ENCODE peak calls at places on chromosome 6, in ten cellular contexts. N is HCT116; Z is CD8-positive, alpha-beta T cell; C is transverse colon; X is aorta; Y is tibial artery; V is psoas muscle; T is hepatocyte; Q is endodermal cell; P is pancreas. O is an unnamed sample.

GRCh38 chr6:14324042-14324441 is 206.5 kb downstream of the CD83 start:
- DNase-seq in N (no peak), Z (no peak), C (no peak), X (no peak), Y (no peak), V (no peak), T (no peak), Q (no peak), P (no peak), O (no peak)

GRCh38 chr6:9131616-9132015 is 696.3 kb upstream of the SLC35B3 start:
- DNase-seq in N (no peak), Z (no peak), C (peak; percentile 25), X (no peak), Y (no peak), V (no peak), T (peak; percentile 49), Q (no peak), P (peak; percentile 40), O (no peak)

GRCh38 chr6:143055213-143055612 is 5.5 kb upstream of the AIG1 start:
- DNase-seq in N (no peak), Z (no peak), C (no peak), X (no peak), Y (no peak), V (no peak), T (no peak), Q (no peak), P (no peak), O (no peak)

GRCh38 chr6:80610821-80611220 is 504.4 kb downstream of the BCKDHB start:
- DNase-seq in N (no peak), Z (no peak), C (no peak), X (no peak), Y (no peak), V (no peak), T (no peak), Q (no peak), P (no peak), O (no peak)

GRCh38 chr6:4344317-4344899 is 209.0 kb upstream of the ECI2 start:
- DNase-seq in N (no peak), Z (no peak), C (no peak), X (no peak), Y (no peak), V (no peak), T (no peak), Q (no peak), P (no peak), O (peak; percentile 47)

GRCh38 chr6:41488392-41489129 is 57.6 kb upstream of the FOXP4 start:
- DNase-seq in N (no peak), Z (no peak), C (peak; percentile 9), X (no peak), Y (no peak), V (no peak), T (peak; percentile 82), Q (peak; percentile 92), P (no peak), O (no peak)

GRCh38 chr6:582370-582769 is 74.5 kb downstream of the HUS1B start:
- DNase-seq in N (no peak), Z (no peak), C (no peak), X (no peak), Y (no peak), V (no peak), T (peak; percentile 18), Q (peak; percentile 89), P (no peak), O (no peak)

GRCh38 chr6:29647927-29648642 is 8.8 kb upstream of the MOG start:
- DNase-seq in N (peak; percentile 48), Z (no peak), C (no peak), X (no peak), Y (no peak), V (no peak), T (peak; percentile 50), Q (no peak), P (no peak), O (no peak)

GRCh38 chr6:119540417-119540816 is 190.9 kb upstream of the MAN1A1 start:
- DNase-seq in N (no peak), Z (no peak), C (no peak), X (peak; percentile 65), Y (no peak), V (no peak), T (no peak), Q (no peak), P (peak; percentile 47), O (peak; percentile 69)

GRCh38 chr6:126657556-126658129 is 317.7 kb downstream of the CENPW start:
- DNase-seq in N (peak; percentile 39), Z (no peak), C (peak; percentile 11), X (no peak), Y (no peak), V (no peak), T (peak; percentile 39), Q (peak; percentile 49), P (no peak), O (no peak)

GRCh38 chr6:169141706-169142705 is 111.6 kb downstream of the THBS2 start:
- DNase-seq in N (no peak), Z (peak; percentile 7), C (peak; percentile 24), X (no peak), Y (peak; percentile 68), V (peak; percentile 77), T (no peak), Q (no peak), P (no peak), O (no peak)

GRCh38 chr6:128491643-128492206 is 28.7 kb downstream of the PTPRK start:
- DNase-seq in N (no peak), Z (no peak), C (no peak), X (no peak), Y (no peak), V (no peak), T (no peak), Q (no peak), P (no peak), O (no peak)

GRCh38 chr6:143183735-143184134 is 123.0 kb downstream of the AIG1 start:
- DNase-seq in N (no peak), Z (no peak), C (no peak), X (no peak), Y (no peak), V (no peak), T (no peak), Q (no peak), P (no peak), O (no peak)

GRCh38 chr6:53486679-53487078 is 58.2 kb downstream of the GCLC start:
- DNase-seq in N (no peak), Z (no peak), C (no peak), X (no peak), Y (no peak), V (no peak), T (no peak), Q (no peak), P (no peak), O (no peak)

GRCh38 chr6:151196571-151196970 is 43.2 kb upstream of the AKAP12 start:
- DNase-seq in N (no peak), Z (no peak), C (peak; percentile 39), X (no peak), Y (peak; percentile 75), V (peak; percentile 36), T (no peak), Q (peak; percentile 13), P (no peak), O (no peak)

DNA sequence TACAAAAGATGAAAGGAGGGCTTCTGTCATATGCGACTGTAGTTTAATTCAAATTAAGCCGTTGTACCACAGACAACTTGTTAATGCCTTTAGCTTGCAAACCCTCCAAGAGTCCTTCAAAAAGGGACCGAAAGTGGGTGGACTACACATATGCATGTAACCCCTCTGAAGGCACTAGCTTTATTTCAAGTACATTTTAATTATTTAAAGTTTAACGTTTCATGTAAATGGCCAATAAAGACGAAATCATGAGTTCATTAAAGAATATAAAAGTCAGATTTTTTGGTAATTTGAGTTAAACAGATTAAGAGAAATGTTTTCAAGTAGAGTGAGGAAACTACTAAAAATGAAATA is 12.8 kb downstream of the PRDM13 start:
- DNase-seq in N (no peak), Z (no peak), C (no peak), X (no peak), Y (no peak), V (no peak), T (no peak), Q (no peak), P (no peak), O (no peak)
- H3K27me3 ChIP-seq in N (peaks cover 15% of the 10 kb centered on the region), Z (peaks cover 42% of the 10 kb centered on the region), C (peaks cover 98% of the 10 kb centered on the region), X (no peaks in the 10 kb centered on the region), Y (peaks cover 79% of the 10 kb centered on the region), V (peaks cover 23% of the 10 kb centered on the region), T (peaks cover 95% of the 10 kb centered on the region), Q (peaks cover 94% of the 10 kb centered on the region), P (peaks cover 37% of the 10 kb centered on the region), O (peaks cover 99% of the 10 kb centered on the region)

GRCh38 chr6:45366534-45366933 is 11.2 kb downstream of the SUPT3H start:
- DNase-seq in N (no peak), Z (no peak), C (no peak), X (no peak), Y (no peak), V (no peak), T (no peak), Q (no peak), P (no peak), O (no peak)

GRCh38 chr6:45367999-45368398 is 9.7 kb downstream of the SUPT3H start:
- DNase-seq in N (no peak), Z (no peak), C (no peak), X (no peak), Y (no peak), V (no peak), T (no peak), Q (no peak), P (no peak), O (no peak)

GRCh38 chr6:45364466-45364865 is 13.3 kb downstream of the SUPT3H start:
- DNase-seq in N (no peak), Z (no peak), C (no peak), X (no peak), Y (no peak), V (no peak), T (no peak), Q (no peak), P (no peak), O (no peak)

GRCh38 chr6:45371924-45372582 is 5.7 kb downstream of the SUPT3H start:
- DNase-seq in N (no peak), Z (no peak), C (no peak), X (no peak), Y (no peak), V (no peak), T (no peak), Q (no peak), P (no peak), O (no peak)

GRCh38 chr6:45369870-45370269 is 7.9 kb downstream of the SUPT3H start:
- DNase-seq in N (no peak), Z (no peak), C (no peak), X (no peak), Y (no peak), V (no peak), T (no peak), Q (no peak), P (no peak), O (no peak)
- H3K27ac ChIP-seq in N (no peak overlapping the region), Z (no peak overlapping the region), C (no peak overlapping the region), X (no peak overlapping the region), Y (no peak overlapping the region), V (no peak overlapping the region), T (no peak overlapping the region), Q (no peak overlapping the region), P (no peak overlapping the region), O (no peak overlapping the region)

GRCh38 chr6:18601515-18602035 is 214.4 kb downstream of the RNF144B start:
- DNase-seq in N (no peak), Z (no peak), C (no peak), X (no peak), Y (no peak), V (no peak), T (no peak), Q (no peak), P (no peak), O (no peak)
- H3K4me3 ChIP-seq in N (no peak overlapping the region), Z (no peak overlapping the region), C (no peak overlapping the region), X (no peak overlapping the region), Y (no peak overlapping the region), V (no peak overlapping the region), T (no peak overlapping the region), Q (no peak overlapping the region), P (no peak overlapping the region), O (no peak overlapping the region)

GRCh38 chr6:72111611-72112010 is 225.3 kb downstream of the RIMS1 start:
- DNase-seq in N (no peak), Z (no peak), C (no peak), X (no peak), Y (no peak), V (no peak), T (no peak), Q (no peak), P (no peak), O (no peak)
- H3K27me3 ChIP-seq in N (no peaks in the 10 kb centered on the region), Z (no peaks in the 10 kb centered on the region), C (no peaks in the 10 kb centered on the region), X (no peaks in the 10 kb centered on the region), Y (no peaks in the 10 kb centered on the region), V (no peaks in the 10 kb centered on the region), T (no peaks in the 10 kb centered on the region), Q (no peaks in the 10 kb centered on the region), P (no peaks in the 10 kb centered on the region), O (no peaks in the 10 kb centered on the region)

O was measured in left lung.